ENCODE peak calls at places on chromosome 2, in six cellular contexts. K is tibial artery, M is foreskin fibroblast, E is left ventricle myocardium inferior, Z is glutamatergic neuron, B is lung. N is an unnamed sample.

GRCh38 chr2:12325806-12326205 is 390.9 kb upstream of the TRIB2 start:
- DNase-seq in K (peak), M (peak), E (no peak), Z (no peak), B (no peak), N (no peak)

GRCh38 chr2:120499784-120500495 is 154.0 kb downstream of the INHBB start:
- DNase-seq in K (no peak), M (no peak), E (no peak), Z (no peak), B (no peak), N (no peak)

GRCh38 chr2:69222984-69223658 is 163.9 kb downstream of the GFPT1 start:
- DNase-seq in K (peak), M (peak), E (peak), Z (no peak), B (peak), N (no peak)

GRCh38 chr2:138615257-138615656 is 113.7 kb downstream of the SPOPL start:
- DNase-seq in K (no peak), M (peak), E (no peak), Z (no peak), B (no peak), N (no peak)

GRCh38 chr2:88642278-88642677 is 15.0 kb upstream of the EIF2AK3 start:
- DNase-seq in K (no peak), M (peak), E (no peak), Z (no peak), B (no peak), N (no peak)

GRCh38 chr2:83022631-83023210 is 1436.4 kb downstream of the SUCLG1 start:
- DNase-seq in K (no peak), M (peak), E (no peak), Z (no peak), B (no peak), N (no peak)

GRCh38 chr2:66169076-66169475 is 265.8 kb upstream of the MEIS1 start:
- DNase-seq in K (no peak), M (no peak), E (no peak), Z (no peak), B (no peak), N (no peak)

GRCh38 chr2:126970583-126970982 is 71.9 kb downstream of the TEX51 start:
- DNase-seq in K (no peak), M (no peak), E (no peak), Z (no peak), B (no peak), N (no peak)

GRCh38 chr2:121234791-121235190 is 50.2 kb downstream of the TFCP2L1 start:
- DNase-seq in K (peak), M (no peak), E (no peak), Z (no peak), B (no peak), N (no peak)

GRCh38 chr2:96839875-96840850 is 3.7 kb downstream of the ANKRD23 start:
- DNase-seq in K (no peak), M (no peak), E (no peak), Z (peak), B (no peak), N (no peak)

GRCh38 chr2:47720036-47720435 is 62.9 kb upstream of the MSH6 start:
- DNase-seq in K (no peak), M (peak), E (no peak), Z (no peak), B (no peak), N (no peak)

GRCh38 chr2:18171191-18172139 is 293.0 kb downstream of the KCNS3 start:
- DNase-seq in K (no peak), M (peak), E (no peak), Z (no peak), B (peak), N (no peak)

GRCh38 chr2:8525582-8526402 is 156.1 kb upstream of the ID2 start:
- DNase-seq in K (peak), M (no peak), E (peak), Z (no peak), B (peak), N (no peak)

GRCh38 chr2:160928854-160929301 is 231.3 kb upstream of the TANK start:
- DNase-seq in K (no peak), M (peak), E (no peak), Z (no peak), B (no peak), N (no peak)

GRCh38 chr2:193538061-193538460 is 1343.3 kb upstream of the TMEFF2 start:
- DNase-seq in K (no peak), M (no peak), E (no peak), Z (no peak), B (no peak), N (no peak)

GRCh38 chr2:88059979-88060906 is 4.7 kb upstream of the KRCC1 start:
- DNase-seq in K (no peak), M (peak), E (no peak), Z (no peak), B (no peak), N (no peak)

GRCh38 chr2:63631501-63631900 is 42.7 kb downstream of the MDH1 start:
- DNase-seq in K (no peak), M (no peak), E (no peak), Z (no peak), B (no peak), N (no peak)

GRCh38 chr2:144403940-144404339 is 116.0 kb downstream of the ZEB2 start:
- DNase-seq in K (no peak), M (peak), E (peak), Z (peak), B (no peak), N (no peak)

GRCh38 chr2:226451486-226451885 is 348.1 kb downstream of the IRS1 start:
- DNase-seq in K (no peak), M (no peak), E (no peak), Z (no peak), B (no peak), N (no peak)
- TF ChIP-seq CTCF in K (no peak), M (no peak), E (no peak), Z (no peak), B (no peak), N (no peak)

DNA sequence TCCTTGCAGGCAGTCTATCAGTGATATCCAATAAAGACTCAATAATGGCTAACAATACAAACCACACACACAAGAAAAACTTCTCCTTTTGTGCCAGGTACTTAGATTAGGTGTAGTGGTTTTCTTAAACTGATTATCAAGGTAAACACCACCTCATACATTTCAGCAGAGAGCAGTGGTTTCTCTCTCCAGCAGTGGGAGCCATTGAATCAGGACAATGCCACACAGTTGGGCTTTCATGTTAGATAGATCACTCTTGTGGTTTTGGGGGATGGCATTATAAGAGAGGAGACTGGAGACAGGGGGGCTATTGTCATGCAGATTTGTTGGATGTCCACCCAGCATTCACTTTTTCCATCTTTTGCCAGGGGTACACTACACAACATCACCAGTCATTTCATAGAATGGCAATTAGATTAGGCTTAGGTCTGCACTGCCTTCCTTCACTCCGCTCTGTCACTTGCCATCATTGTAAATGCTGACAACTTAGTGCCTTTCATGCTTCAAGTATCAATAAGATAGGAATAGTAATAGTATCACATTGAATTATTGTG is 13.6 kb upstream of the IRS1 start:
- DNase-seq in K (no peak), M (peak), E (no peak), Z (no peak), B (no peak), N (no peak)
- TF ChIP-seq CTCF in K (no peak), M (peak), E (peak), Z (no peak), B (no peak), N (no peak)

DNA sequence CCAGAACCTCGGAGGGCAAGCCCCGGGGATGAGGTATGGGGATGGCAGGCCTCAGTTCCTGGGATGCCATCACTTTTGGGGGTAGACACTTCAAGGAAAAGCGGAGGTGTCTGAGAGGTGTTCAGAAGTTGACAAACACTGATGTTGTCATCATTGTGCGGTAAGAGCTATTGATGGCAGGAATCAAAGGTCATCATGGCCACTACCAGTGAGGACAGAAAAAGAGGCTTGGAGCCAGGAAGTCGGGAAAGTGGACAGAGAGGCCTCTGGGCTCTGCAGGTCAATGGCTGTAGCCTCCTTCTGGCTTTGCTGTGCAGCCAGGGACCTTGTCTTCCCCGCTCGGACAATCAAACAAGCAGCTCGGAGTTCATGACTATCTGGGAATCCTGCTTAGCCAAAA is 19.3 kb downstream of the ACKR3 start:
- DNase-seq in K (no peak), M (no peak), E (no peak), Z (no peak), B (no peak), N (no peak)
- TF ChIP-seq CTCF in K (no peak), M (no peak), E (no peak), Z (no peak), B (no peak), N (no peak)

GRCh38 chr2:190553254-190553653 is 18.7 kb upstream of the NEMP2 start:
- DNase-seq in K (no peak), M (no peak), E (no peak), Z (no peak), B (no peak), N (no peak)

GRCh38 chr2:190547914-190548313 is 13.4 kb upstream of the NEMP2 start:
- DNase-seq in K (no peak), M (no peak), E (no peak), Z (no peak), B (no peak), N (no peak)

GRCh38 chr2:190546734-190547133 is 12.2 kb upstream of the NEMP2 start:
- DNase-seq in K (no peak), M (no peak), E (no peak), Z (no peak), B (no peak), N (no peak)

GRCh38 chr2:190551928-190552327 is 17.4 kb upstream of the NEMP2 start:
- DNase-seq in K (no peak), M (peak), E (no peak), Z (no peak), B (no peak), N (no peak)

DNA sequence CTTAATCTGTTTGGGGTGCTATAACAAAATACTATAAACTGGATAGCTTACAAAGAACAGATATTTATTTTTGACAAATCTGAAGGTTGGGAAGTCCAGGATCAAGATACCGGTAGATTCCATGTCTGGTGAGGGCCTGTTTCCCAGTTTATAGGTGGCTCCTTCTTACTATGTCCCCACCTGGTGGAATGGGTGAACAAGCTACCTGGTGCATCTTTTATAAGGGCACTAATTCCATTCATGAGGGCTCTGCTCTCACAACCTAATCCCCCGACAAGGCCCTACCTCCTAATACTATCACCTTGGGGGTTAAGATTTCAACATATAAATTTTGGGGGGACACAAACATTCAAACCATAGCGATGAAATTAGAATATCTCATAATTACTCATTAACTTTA is 15.6 kb upstream of the NEMP2 start:
- DNase-seq in K (no peak), M (no peak), E (no peak), Z (no peak), B (no peak), N (no peak)
- TF ChIP-seq CTCF in K (no peak), M (no peak), E (no peak), Z (no peak), B (no peak), N (no peak)

GRCh38 chr2:239049421-239050251 is 201.8 kb downstream of the TWIST2 start:
- DNase-seq in K (no peak), M (peak), E (no peak), Z (no peak), B (no peak), N (no peak)
- TF ChIP-seq CTCF in K (no peak), M (no peak), E (no peak), Z (no peak), B (no peak), N (no peak)

DNA sequence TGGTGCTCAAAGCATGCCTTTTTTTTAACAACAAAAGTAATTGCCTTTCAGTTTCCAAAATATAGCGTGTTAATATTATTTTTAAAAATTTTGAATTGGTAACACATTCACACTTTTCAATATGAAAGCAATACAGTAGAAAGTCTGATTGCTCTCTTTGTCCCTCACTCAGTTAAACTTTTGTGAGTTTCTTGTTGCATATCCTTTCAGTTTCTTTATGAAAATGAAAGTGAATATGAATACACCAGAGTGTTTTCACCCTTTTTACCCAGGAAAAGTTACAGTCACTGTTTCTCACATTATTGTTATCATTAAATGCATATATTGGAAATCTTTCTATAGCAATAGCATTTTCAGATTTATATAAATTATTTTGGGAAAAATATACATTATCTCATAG is 377.4 kb upstream of the CRIM1 start:
- DNase-seq in K (no peak), M (no peak), E (no peak), Z (no peak), B (no peak), N (no peak)
- TF ChIP-seq CTCF in K (no peak), M (no peak), E (no peak), Z (no peak), B (no peak), N (no peak)

GRCh38 chr2:21759819-21760218 is 636.1 kb downstream of the TDRD15 start:
- DNase-seq in K (no peak), M (no peak), E (no peak), Z (no peak), B (no peak), N (no peak)

GRCh38 chr2:21757805-21758204 is 634.0 kb downstream of the TDRD15 start:
- DNase-seq in K (no peak), M (no peak), E (peak), Z (no peak), B (no peak), N (no peak)

GRCh38 chr2:21748501-21748900 is 624.7 kb downstream of the TDRD15 start:
- DNase-seq in K (no peak), M (no peak), E (no peak), Z (no peak), B (no peak), N (no peak)

GRCh38 chr2:21754164-21754788 is 630.5 kb downstream of the TDRD15 start:
- DNase-seq in K (no peak), M (no peak), E (no peak), Z (no peak), B (no peak), N (no peak)
- TF ChIP-seq CTCF in K (no peak), M (no peak), E (peak), Z (no peak), B (no peak), N (no peak)

GRCh38 chr2:205998601-205999000 is 87.4 kb downstream of the INO80D start:
- DNase-seq in K (no peak), M (no peak), E (no peak), Z (no peak), B (no peak), N (no peak)
- TF ChIP-seq CTCF in K (no peak), M (no peak), E (no peak), Z (no peak), B (no peak), N (no peak)

DNA sequence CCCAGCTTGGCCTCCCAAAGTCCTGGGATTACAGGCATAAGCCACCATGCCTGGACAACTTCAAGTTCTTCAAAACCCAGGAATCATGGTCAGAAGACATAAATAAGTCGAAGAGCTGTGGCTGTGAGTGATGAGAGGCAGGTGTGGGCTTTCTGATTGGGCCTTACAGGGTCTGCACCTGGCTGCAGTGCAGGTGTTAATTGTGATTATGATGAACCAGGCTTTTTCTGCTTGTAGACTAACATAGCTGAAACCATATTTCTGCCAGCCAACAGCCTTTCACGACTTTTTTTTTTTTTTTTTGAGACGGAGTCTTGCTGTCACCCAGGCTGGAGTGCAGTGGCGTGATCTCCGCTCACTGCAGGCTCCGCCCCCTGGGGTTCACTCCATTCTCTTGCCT is 14.9 kb upstream of the DTNB start:
- DNase-seq in K (no peak), M (no peak), E (no peak), Z (no peak), B (no peak), N (no peak)
- TF ChIP-seq CTCF in K (no peak), M (no peak), E (no peak), Z (no peak), B (no peak), N (no peak)